ENCODE peak calls at places on chromosomes 16 and 17, in five cellular contexts. One of them, this sample, is unnamed.

GRCh38 chr17:66726371-66726770 is 108.5 kb upstream of the CACNG5 start:
- DNase-seq in A549: no peak
- DNase-seq in GM12878: no peak
- DNase-seq in K562: no peak
- DNase-seq in HepG2: no peak
- DNase-seq in this sample: no peak

GRCh38 chr16:66298571-66299120 is 67.8 kb upstream of the CDH5 start:
- DNase-seq in A549: no peak
- DNase-seq in GM12878: no peak
- DNase-seq in K562: no peak
- DNase-seq in HepG2: no peak
- DNase-seq in this sample: no peak

GRCh38 chr16:74034862-74035261 is 261.8 kb upstream of the PSMD7 start:
- DNase-seq in A549: peak
- DNase-seq in GM12878: no peak
- DNase-seq in K562: peak
- DNase-seq in HepG2: peak
- DNase-seq in this sample: no peak

GRCh38 chr17:58219789-58220183 is 731 bp upstream of the MKS1 start:
- DNase-seq in A549: no peak
- DNase-seq in GM12878: no peak
- DNase-seq in K562: peak
- DNase-seq in HepG2: peak
- DNase-seq in this sample: no peak

GRCh38 chr17:28684963-28685362 is 23.0 kb downstream of the SUPT6H start:
- DNase-seq in A549: peak
- DNase-seq in GM12878: no peak
- DNase-seq in K562: peak
- DNase-seq in HepG2: peak
- DNase-seq in this sample: no peak

GRCh38 chr16:74903882-74904678 is 80.8 kb downstream of the WDR59 start:
- DNase-seq in A549: no peak
- DNase-seq in GM12878: no peak
- DNase-seq in K562: no peak
- DNase-seq in HepG2: no peak
- DNase-seq in this sample: no peak

GRCh38 chr17:41982026-41982989 is 15.7 kb downstream of the CNP start:
- DNase-seq in A549: no peak
- DNase-seq in GM12878: no peak
- DNase-seq in K562: no peak
- DNase-seq in HepG2: no peak
- DNase-seq in this sample: no peak

GRCh38 chr17:48382989-48383388 is 47.0 kb downstream of the SKAP1 start:
- DNase-seq in A549: no peak
- DNase-seq in GM12878: no peak
- DNase-seq in K562: no peak
- DNase-seq in HepG2: no peak
- DNase-seq in this sample: no peak

GRCh38 chr17:56943505-56944125 is 17.2 kb downstream of the COIL start:
- DNase-seq in A549: no peak
- DNase-seq in GM12878: no peak
- DNase-seq in K562: no peak
- DNase-seq in HepG2: no peak
- DNase-seq in this sample: no peak

GRCh38 chr17:79623786-79624657 is 13.2 kb upstream of the RBFOX3 start:
- DNase-seq in A549: no peak
- DNase-seq in GM12878: no peak
- DNase-seq in K562: no peak
- DNase-seq in HepG2: no peak
- DNase-seq in this sample: peak

GRCh38 chr16:64892843-64893242 is 229.0 kb downstream of the CDH11 start:
- DNase-seq in A549: no peak
- DNase-seq in GM12878: no peak
- DNase-seq in K562: no peak
- DNase-seq in HepG2: no peak
- DNase-seq in this sample: no peak

GRCh38 chr16:4874686-4875085 is 27.4 kb downstream of the UBN1 start:
- DNase-seq in A549: no peak
- DNase-seq in GM12878: no peak
- DNase-seq in K562: no peak
- DNase-seq in HepG2: no peak
- DNase-seq in this sample: no peak

GRCh38 chr16:23324727-23325126 is 22.6 kb downstream of the SCNN1B start:
- DNase-seq in A549: no peak
- DNase-seq in GM12878: no peak
- DNase-seq in K562: no peak
- DNase-seq in HepG2: peak
- DNase-seq in this sample: no peak

GRCh38 chr17:559699-560378 is 154.8 kb downstream of the VPS53 start:
- DNase-seq in A549: no peak
- DNase-seq in GM12878: no peak
- DNase-seq in K562: no peak
- DNase-seq in HepG2: no peak
- DNase-seq in this sample: no peak

GRCh38 chr16:78455861-78456260 is 356.4 kb downstream of the WWOX start:
- DNase-seq in A549: no peak
- DNase-seq in GM12878: no peak
- DNase-seq in K562: no peak
- DNase-seq in HepG2: no peak
- DNase-seq in this sample: no peak

GRCh38 chr17:66667491-66668030 is 167.4 kb upstream of the CACNG5 start:
- DNase-seq in A549: no peak
- DNase-seq in GM12878: peak
- DNase-seq in K562: peak
- DNase-seq in HepG2: no peak
- DNase-seq in this sample: no peak

GRCh38 chr16:47940466-47940865 is 215.3 kb downstream of the ABCC12 start:
- DNase-seq in A549: no peak
- DNase-seq in GM12878: no peak
- DNase-seq in K562: no peak
- DNase-seq in HepG2: no peak
- DNase-seq in this sample: no peak

GRCh38 chr17:79320331-79320730 is 245.7 kb downstream of the ENGASE start:
- DNase-seq in A549: no peak
- DNase-seq in GM12878: no peak
- DNase-seq in K562: no peak
- DNase-seq in HepG2: no peak
- DNase-seq in this sample: no peak

GRCh38 chr17:17570207-17570797 is 21.2 kb downstream of the PEMT start:
- DNase-seq in A549: peak
- DNase-seq in GM12878: no peak
- DNase-seq in K562: no peak
- DNase-seq in HepG2: peak
- DNase-seq in this sample: peak

GRCh38 chr17:57457188-57457587 is 200.9 kb downstream of the MSI2 start:
- DNase-seq in A549: no peak
- DNase-seq in GM12878: no peak
- DNase-seq in K562: no peak
- DNase-seq in HepG2: no peak
- DNase-seq in this sample: no peak

GRCh38 chr17:64358261-64358788 is 32.3 kb downstream of the PECAM1 start:
- DNase-seq in A549: no peak
- DNase-seq in GM12878: no peak
- DNase-seq in K562: no peak
- DNase-seq in HepG2: no peak
- DNase-seq in this sample: no peak

GRCh38 chr16:55526448-55526847 is 17.6 kb downstream of the LPCAT2 start:
- DNase-seq in A549: no peak
- DNase-seq in GM12878: no peak
- DNase-seq in K562: no peak
- DNase-seq in HepG2: no peak
- DNase-seq in this sample: no peak

GRCh38 chr17:5562661-5563360 is 21.5 kb downstream of the NLRP1 start:
- DNase-seq in A549: no peak
- DNase-seq in GM12878: no peak
- DNase-seq in K562: no peak
- DNase-seq in HepG2: no peak
- DNase-seq in this sample: no peak

GRCh38 chr16:27235938-27236245 is 32.6 kb downstream of the KDM8 start:
- DNase-seq in A549: no peak
- DNase-seq in GM12878: no peak
- DNase-seq in K562: no peak
- DNase-seq in HepG2: no peak
- DNase-seq in this sample: no peak

GRCh38 chr17:49494399-49494798 is 694 bp upstream of the NGFR start:
- DNase-seq in A549: no peak
- DNase-seq in GM12878: no peak
- DNase-seq in K562: no peak
- DNase-seq in HepG2: no peak
- DNase-seq in this sample: no peak

GRCh38 chr16:8859913-8860881 is 8.6 kb downstream of the CARHSP1 start:
- DNase-seq in A549: no peak
- DNase-seq in GM12878: no peak
- DNase-seq in K562: no peak
- DNase-seq in HepG2: peak
- DNase-seq in this sample: no peak

DNA sequence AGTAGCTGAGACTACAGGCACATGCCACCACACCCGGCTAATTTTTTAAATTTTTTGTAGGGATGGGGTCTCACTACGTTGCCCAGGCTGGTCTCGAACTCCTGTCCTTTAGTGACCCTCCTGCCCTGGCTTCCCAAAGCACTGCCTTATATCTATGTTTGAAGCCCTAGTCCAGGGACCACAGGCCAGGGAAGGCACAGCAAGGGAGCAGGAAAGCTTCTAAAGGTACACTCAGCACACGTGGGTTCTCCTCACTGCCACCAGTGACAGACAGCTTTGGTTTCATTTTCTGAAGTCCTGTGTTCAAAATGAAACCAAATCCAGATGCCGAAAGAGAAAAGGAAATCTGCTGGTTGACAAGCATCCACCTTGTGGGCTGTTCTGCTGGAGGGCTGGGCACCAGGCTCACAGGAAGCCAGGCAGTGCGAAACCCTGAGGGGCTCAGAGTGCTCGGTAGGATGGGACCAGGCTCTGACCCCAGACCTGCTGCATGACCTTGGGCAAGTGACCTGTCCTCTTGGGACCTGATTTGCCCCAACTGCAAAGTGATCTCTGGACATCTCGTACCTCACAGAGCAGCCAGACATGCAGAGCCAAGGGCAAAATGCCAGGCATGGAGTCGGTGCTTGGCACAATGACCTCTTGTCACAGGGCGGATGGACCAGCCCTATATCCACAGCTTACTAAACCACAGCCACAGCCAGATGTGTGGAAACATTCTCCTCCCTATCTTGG is 2.7 kb upstream of the SOCS1 start:
- DNase-seq in A549: no peak
- DNase-seq in GM12878: peak
- DNase-seq in K562: no peak
- DNase-seq in HepG2: peak
- DNase-seq in this sample: no peak
- TF ChIP-seq MAX in A549: no peak
- TF ChIP-seq MAX in GM12878: peak
- TF ChIP-seq MAX in K562: no peak
- TF ChIP-seq MAX in HepG2: peak
- TF ChIP-seq MAX in this sample: no peak

DNA sequence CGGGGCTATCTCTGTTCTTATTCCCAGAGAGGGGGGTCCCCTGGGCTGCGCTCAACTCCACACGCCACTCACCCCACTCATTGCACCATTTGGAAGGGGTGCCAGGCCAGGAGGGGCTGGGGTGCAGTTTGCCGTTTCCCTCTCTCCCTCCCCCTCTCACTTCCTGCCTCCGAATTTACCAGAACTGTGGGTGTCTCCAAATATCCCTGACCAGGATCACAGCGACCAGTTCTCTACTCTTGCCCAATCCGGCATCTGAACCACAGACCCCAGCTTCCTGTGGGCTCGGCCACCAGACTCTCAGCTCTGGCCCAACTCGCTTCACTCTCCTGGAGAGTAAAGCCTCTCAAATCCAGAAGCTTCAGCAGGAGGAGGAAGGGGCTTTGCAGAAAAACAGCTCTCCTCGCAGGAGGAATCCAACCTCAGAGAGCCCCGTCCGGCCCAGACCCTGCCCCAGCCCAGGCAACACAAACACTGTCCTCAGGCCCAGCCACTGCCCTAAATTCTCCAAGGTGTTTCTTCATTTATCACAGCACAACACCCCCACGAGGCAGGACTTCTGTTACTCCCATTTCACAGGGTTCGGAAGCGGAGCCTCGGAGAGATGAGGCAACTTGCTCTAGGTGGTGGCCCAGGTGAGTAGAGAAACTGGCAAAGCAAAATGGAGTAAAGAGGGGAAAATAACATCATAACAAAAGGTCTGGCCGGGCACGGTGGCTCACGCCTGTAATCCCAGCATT is 423 bp upstream of the ASGR2 start:
- DNase-seq in A549: no peak
- DNase-seq in GM12878: no peak
- DNase-seq in K562: no peak
- DNase-seq in HepG2: peak
- DNase-seq in this sample: no peak
- TF ChIP-seq ESRRA in A549: no peak
- TF ChIP-seq ESRRA in GM12878: no peak
- TF ChIP-seq ESRRA in K562: no peak
- TF ChIP-seq ESRRA in HepG2: no peak
- TF ChIP-seq ESRRA in this sample: no peak

GRCh38 chr16:86242244-86243122 is 267.8 kb upstream of the FOXF1 start:
- DNase-seq in A549: no peak
- DNase-seq in GM12878: no peak
- DNase-seq in K562: no peak
- DNase-seq in HepG2: no peak
- DNase-seq in this sample: no peak
- TF ChIP-seq MAX in A549: no peak
- TF ChIP-seq MAX in GM12878: no peak
- TF ChIP-seq MAX in K562: no peak
- TF ChIP-seq MAX in HepG2: no peak
- TF ChIP-seq MAX in this sample: no peak

DNA sequence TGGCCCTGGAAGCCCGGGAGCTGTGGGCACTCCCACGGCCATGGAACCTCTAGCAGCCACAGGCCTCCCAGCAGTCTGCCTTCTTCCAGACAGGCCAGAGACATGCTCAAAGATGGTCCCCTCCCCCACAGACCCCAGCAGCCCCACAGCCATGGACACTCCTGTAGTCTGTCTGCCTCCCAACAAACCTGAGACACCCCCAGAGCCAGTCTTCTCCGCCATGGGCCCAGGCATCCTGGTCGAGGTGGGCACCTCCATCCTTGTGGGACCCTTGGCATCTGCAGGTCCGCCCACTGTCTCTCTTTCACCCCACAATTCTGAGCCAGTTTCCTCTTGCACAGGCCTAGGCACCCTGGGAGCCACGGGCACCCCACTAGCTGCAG is 3.1 kb downstream of the KIAA0753 start:
- DNase-seq in A549: no peak
- DNase-seq in GM12878: no peak
- DNase-seq in K562: no peak
- DNase-seq in HepG2: no peak
- DNase-seq in this sample: no peak
- TF ChIP-seq ESRRA in A549: no peak
- TF ChIP-seq ESRRA in GM12878: no peak
- TF ChIP-seq ESRRA in K562: no peak
- TF ChIP-seq ESRRA in HepG2: no peak
- TF ChIP-seq ESRRA in this sample: no peak

GRCh38 chr17:7856081-7856791 is 1.1 kb downstream of the NAA38 start:
- DNase-seq in A549: no peak
- DNase-seq in GM12878: no peak
- DNase-seq in K562: peak
- DNase-seq in HepG2: no peak
- DNase-seq in this sample: no peak
- TF ChIP-seq MAX in A549: no peak
- TF ChIP-seq MAX in GM12878: no peak
- TF ChIP-seq MAX in K562: peak
- TF ChIP-seq MAX in HepG2: no peak
- TF ChIP-seq MAX in this sample: no peak

GRCh38 chr16:56822966-56823739 is 41.9 kb upstream of the SLC12A3 start:
- DNase-seq in A549: no peak
- DNase-seq in GM12878: no peak
- DNase-seq in K562: no peak
- DNase-seq in HepG2: no peak
- DNase-seq in this sample: no peak
- TF ChIP-seq ESRRA in A549: no peak
- TF ChIP-seq ESRRA in GM12878: no peak
- TF ChIP-seq ESRRA in K562: no peak
- TF ChIP-seq ESRRA in HepG2: no peak
- TF ChIP-seq ESRRA in this sample: no peak

This sample was measured in WTC11.